ENCODE peak calls at places on chromosomes 3 and 15, in seven cellular contexts. Z, R, I, F, X, A and N are unnamed samples.

GRCh38 chr15:69305204-69305931 is 6.7 kb downstream of the PAQR5 start:
- DNase-seq in Z (no peak), R (peak; percentile 67), I (no peak), F (peak; percentile 13), X (peak; percentile 81), A (no peak), N (no peak)

GRCh38 chr15:57048930-57049550 is 130.6 kb downstream of the TCF12 start:
- DNase-seq in Z (no peak), R (no peak), I (no peak), F (no peak), X (no peak), A (no peak), N (no peak)

GRCh38 chr15:32774022-32774421 is 56.2 kb downstream of the GREM1 start:
- DNase-seq in Z (no peak), R (no peak), I (no peak), F (no peak), X (no peak), A (no peak), N (no peak)

GRCh38 chr3:188948658-188949400 is 222.9 kb upstream of the TPRG1 start:
- DNase-seq in Z (no peak), R (peak; percentile 76), I (no peak), F (peak; percentile 88), X (peak; percentile 27), A (no peak), N (peak; percentile 35)

GRCh38 chr15:57468486-57468885 is 92.2 kb downstream of the CGNL1 start:
- DNase-seq in Z (no peak), R (no peak), I (no peak), F (no peak), X (no peak), A (no peak), N (no peak)

GRCh38 chr3:135034291-135034768 is 239.3 kb downstream of the EPHB1 start:
- DNase-seq in Z (no peak), R (no peak), I (no peak), F (no peak), X (no peak), A (no peak), N (no peak)

GRCh38 chr3:50612234-50612972 is 829 bp upstream of the CISH start:
- DNase-seq in Z (no peak), R (no peak), I (no peak), F (no peak), X (no peak), A (no peak), N (no peak)

GRCh38 chr3:146163584-146163983 is 2.6 kb upstream of the PLOD2 start:
- DNase-seq in Z (no peak), R (peak; percentile 29), I (no peak), F (peak; percentile 56), X (peak; percentile 50), A (no peak), N (no peak)

GRCh38 chr3:43559961-43560360 is 61.9 kb downstream of the ANO10 start:
- DNase-seq in Z (no peak), R (no peak), I (no peak), F (no peak), X (peak; percentile 2), A (no peak), N (no peak)

GRCh38 chr15:60010467-60011257 is 6.6 kb downstream of the FOXB1 start:
- DNase-seq in Z (no peak), R (no peak), I (no peak), F (no peak), X (no peak), A (no peak), N (no peak)

GRCh38 chr3:190671658-190672057 is 157.8 kb downstream of the IL1RAP start:
- DNase-seq in Z (no peak), R (peak; percentile 34), I (no peak), F (no peak), X (no peak), A (no peak), N (no peak)

GRCh38 chr3:157520485-157521184 is 17.4 kb upstream of the VEPH1 start:
- DNase-seq in Z (no peak), R (no peak), I (no peak), F (no peak), X (no peak), A (no peak), N (no peak)

GRCh38 chr3:129563850-129564535 is 21.0 kb downstream of the H1-8 start:
- DNase-seq in Z (no peak), R (no peak), I (no peak), F (no peak), X (no peak), A (no peak), N (no peak)

GRCh38 chr3:39140341-39140971 is 12.9 kb downstream of the CSRNP1 start:
- DNase-seq in Z (no peak), R (no peak), I (no peak), F (no peak), X (no peak), A (no peak), N (no peak)

GRCh38 chr3:138113309-138113708 is 2.1 kb downstream of the DZIP1L start:
- DNase-seq in Z (peak; percentile 22), R (peak; percentile 77), I (no peak), F (no peak), X (peak; percentile 22), A (no peak), N (no peak)

GRCh38 chr3:52004158-52004787 is 8.6 kb upstream of the RPL29 start:
- DNase-seq in Z (no peak), R (no peak), I (no peak), F (no peak), X (no peak), A (no peak), N (peak; percentile 69)

GRCh38 chr3:102180291-102180931 is 254.4 kb upstream of the ZPLD1 start:
- DNase-seq in Z (no peak), R (no peak), I (no peak), F (peak; percentile 85), X (peak; percentile 93), A (no peak), N (peak; percentile 67)

GRCh38 chr3:126711361-126711760 is 7.3 kb downstream of the CHCHD6 start:
- DNase-seq in Z (no peak), R (no peak), I (no peak), F (no peak), X (no peak), A (no peak), N (no peak)

GRCh38 chr3:153958635-153959320 is 162.4 kb upstream of the ARHGEF26 start:
- DNase-seq in Z (no peak), R (no peak), I (no peak), F (no peak), X (no peak), A (no peak), N (no peak)

GRCh38 chr3:54563661-54564200 is 364.1 kb downstream of the LRTM1 start:
- DNase-seq in Z (no peak), R (no peak), I (no peak), F (no peak), X (no peak), A (no peak), N (no peak)

GRCh38 chr3:32577174-32577573 is 6.5 kb upstream of the DYNC1LI1 start:
- DNase-seq in Z (no peak), R (no peak), I (no peak), F (no peak), X (no peak), A (no peak), N (no peak)

GRCh38 chr3:15653326-15653725 is 51.8 kb downstream of the BTD start:
- DNase-seq in Z (no peak), R (no peak), I (no peak), F (no peak), X (no peak), A (no peak), N (no peak)

GRCh38 chr3:12648384-12648959 is 15.4 kb downstream of the RAF1 start:
- DNase-seq in Z (no peak), R (no peak), I (peak; percentile 30), F (no peak), X (no peak), A (no peak), N (no peak)

GRCh38 chr3:12816521-12817340 is 20.3 kb downstream of the CAND2 start:
- DNase-seq in Z (no peak), R (no peak), I (no peak), F (no peak), X (no peak), A (no peak), N (no peak)

GRCh38 chr15:63198752-63199250 is 9.4 kb downstream of the RAB8B start:
- DNase-seq in Z (no peak), R (no peak), I (no peak), F (no peak), X (no peak), A (no peak), N (peak; percentile 50)

GRCh38 chr3:32340639-32341365 is 50.9 kb upstream of the CMTM7 start:
- DNase-seq in Z (no peak), R (peak; percentile 14), I (no peak), F (no peak), X (no peak), A (no peak), N (no peak)

GRCh38 chr3:100759162-100759561 is 49.9 kb downstream of the TFG start:
- DNase-seq in Z (no peak), R (no peak), I (no peak), F (no peak), X (no peak), A (no peak), N (peak; percentile 12)

GRCh38 chr3:94082412-94082937 is 19.6 kb downstream of the NSUN3 start:
- DNase-seq in Z (peak; percentile 34), R (no peak), I (no peak), F (no peak), X (no peak), A (no peak), N (no peak)

GRCh38 chr3:186826316-186826977 is 16.1 kb upstream of the ADIPOQ start:
- DNase-seq in Z (no peak), R (no peak), I (no peak), F (no peak), X (no peak), A (no peak), N (peak; percentile 27)

GRCh38 chr3:143090486-143090885 is 29.1 kb upstream of the CHST2 start:
- DNase-seq in Z (no peak), R (no peak), I (no peak), F (no peak), X (no peak), A (no peak), N (no peak)

GRCh38 chr3:100720423-100720822 is 11.1 kb downstream of the TFG start:
- DNase-seq in Z (no peak), R (no peak), I (no peak), F (no peak), X (no peak), A (no peak), N (no peak)